ENCODE peak calls at places on chromosome 3, in four cellular contexts. One of them, this sample, is unnamed.

GRCh38 chr3:193660698-193661400 is 67.8 kb downstream of the OPA1 start:
- DNase-seq in K562: peak
- DNase-seq in IMR-90: peak
- DNase-seq in GM12878: no peak
- DNase-seq in this sample: no peak

GRCh38 chr3:197478746-197479668 is 76.8 kb downstream of the BDH1 start:
- DNase-seq in GM12878: no peak
- DNase-seq in K562: no peak
- DNase-seq in IMR-90: no peak
- DNase-seq in this sample: no peak

GRCh38 chr3:53238051-53238850 is 17.6 kb downstream of the TKT start:
- DNase-seq in IMR-90: peak
- DNase-seq in GM12878: no peak
- DNase-seq in K562: no peak
- DNase-seq in this sample: no peak

GRCh38 chr3:94159062-94159726 is 96.3 kb downstream of the NSUN3 start:
- DNase-seq in IMR-90: peak
- DNase-seq in K562: peak
- DNase-seq in GM12878: no peak
- DNase-seq in this sample: no peak

GRCh38 chr3:62318752-62319569 is 54.4 kb downstream of the FEZF2 start:
- DNase-seq in K562: no peak
- DNase-seq in IMR-90: peak
- DNase-seq in GM12878: no peak
- DNase-seq in this sample: peak

GRCh38 chr3:175456496-175456895 is 597.4 kb downstream of the NAALADL2 start:
- DNase-seq in K562: no peak
- DNase-seq in IMR-90: peak
- DNase-seq in GM12878: no peak
- DNase-seq in this sample: no peak

GRCh38 chr3:156532730-156533129 is 22.2 kb downstream of the SSR3 start:
- DNase-seq in K562: no peak
- DNase-seq in IMR-90: no peak
- DNase-seq in GM12878: no peak
- DNase-seq in this sample: no peak

GRCh38 chr3:7444886-7445285 is 584.0 kb downstream of the GRM7 start:
- DNase-seq in GM12878: no peak
- DNase-seq in IMR-90: no peak
- DNase-seq in K562: no peak
- DNase-seq in this sample: no peak

GRCh38 chr3:61634678-61635077 is 73.3 kb downstream of the PTPRG start:
- DNase-seq in K562: no peak
- DNase-seq in GM12878: no peak
- DNase-seq in IMR-90: peak
- DNase-seq in this sample: no peak

GRCh38 chr3:9248232-9249191 is 934 bp downstream of the SRGAP3 start:
- DNase-seq in GM12878: no peak
- DNase-seq in K562: no peak
- DNase-seq in IMR-90: no peak
- DNase-seq in this sample: no peak

GRCh38 chr3:76010252-76010651 is 224.9 kb upstream of the ZNF717 start:
- DNase-seq in GM12878: no peak
- DNase-seq in IMR-90: no peak
- DNase-seq in K562: no peak
- DNase-seq in this sample: no peak

GRCh38 chr3:150078983-150079739 is 108.5 kb upstream of the PFN2 start:
- DNase-seq in GM12878: no peak
- DNase-seq in IMR-90: peak
- DNase-seq in K562: no peak
- DNase-seq in this sample: no peak

GRCh38 chr3:30461311-30461710 is 145.1 kb upstream of the TGFBR2 start:
- DNase-seq in IMR-90: no peak
- DNase-seq in K562: no peak
- DNase-seq in GM12878: no peak
- DNase-seq in this sample: no peak

GRCh38 chr3:58518304-58518789 is 18.6 kb downstream of the ACOX2 start:
- DNase-seq in K562: no peak
- DNase-seq in IMR-90: no peak
- DNase-seq in GM12878: no peak
- DNase-seq in this sample: no peak

GRCh38 chr3:192645437-192645836 is 81.9 kb downstream of the FGF12 start:
- DNase-seq in IMR-90: no peak
- DNase-seq in GM12878: no peak
- DNase-seq in K562: no peak
- DNase-seq in this sample: no peak

GRCh38 chr3:151630938-151631417 is 102.7 kb upstream of the AADACL2 start:
- DNase-seq in GM12878: no peak
- DNase-seq in IMR-90: peak
- DNase-seq in K562: peak
- DNase-seq in this sample: no peak

GRCh38 chr3:128217702-128218475 is 64.6 kb downstream of the EEFSEC start:
- DNase-seq in K562: no peak
- DNase-seq in IMR-90: peak
- DNase-seq in GM12878: peak
- DNase-seq in this sample: no peak

GRCh38 chr3:158783051-158783450 is 18.8 kb upstream of the MFSD1 start:
- DNase-seq in GM12878: no peak
- DNase-seq in K562: no peak
- DNase-seq in IMR-90: no peak
- DNase-seq in this sample: no peak

GRCh38 chr3:112308151-112308911 is 14.3 kb upstream of the SLC9C1 start:
- DNase-seq in IMR-90: peak
- DNase-seq in GM12878: no peak
- DNase-seq in K562: no peak
- DNase-seq in this sample: no peak

GRCh38 chr3:126544596-126545281 is 14.0 kb downstream of the C3orf22 start:
- DNase-seq in GM12878: no peak
- DNase-seq in IMR-90: no peak
- DNase-seq in K562: no peak
- DNase-seq in this sample: no peak

GRCh38 chr3:130093741-130094391 is 12.2 kb downstream of the ALG1L2 start:
- DNase-seq in IMR-90: no peak
- DNase-seq in K562: peak
- DNase-seq in GM12878: peak
- DNase-seq in this sample: no peak

GRCh38 chr3:165383381-165383780 is 187.2 kb upstream of the SLITRK3 start:
- DNase-seq in IMR-90: no peak
- DNase-seq in K562: no peak
- DNase-seq in GM12878: no peak
- DNase-seq in this sample: no peak

GRCh38 chr3:193590088-193590856 is 2.7 kb upstream of the OPA1 start:
- DNase-seq in GM12878: no peak
- DNase-seq in K562: peak
- DNase-seq in IMR-90: peak
- DNase-seq in this sample: no peak

GRCh38 chr3:2099779-2100191 is 1.1 kb downstream of the CNTN4 start:
- DNase-seq in IMR-90: no peak
- DNase-seq in GM12878: no peak
- DNase-seq in K562: no peak
- DNase-seq in this sample: no peak

GRCh38 chr3:3798641-3799113 is 554 bp upstream of the LRRN1 start:
- DNase-seq in K562: no peak
- DNase-seq in IMR-90: no peak
- DNase-seq in GM12878: no peak
- DNase-seq in this sample: peak

GRCh38 chr3:170705136-170705535 is 119.3 kb upstream of the SLC7A14 start:
- DNase-seq in K562: no peak
- DNase-seq in IMR-90: no peak
- DNase-seq in GM12878: no peak
- DNase-seq in this sample: no peak

GRCh38 chr3:132256984-132257383 is 60.2 kb upstream of the ACP3 start:
- DNase-seq in GM12878: no peak
- DNase-seq in K562: no peak
- DNase-seq in IMR-90: peak
- DNase-seq in this sample: no peak

GRCh38 chr3:128317698-128318231 is 148.9 kb downstream of the DNAJB8 start:
- DNase-seq in K562: no peak
- DNase-seq in IMR-90: no peak
- DNase-seq in GM12878: no peak
- DNase-seq in this sample: peak

GRCh38 chr3:129560269-129560787 is 17.4 kb downstream of the H1-8 start:
- DNase-seq in IMR-90: peak
- DNase-seq in K562: no peak
- DNase-seq in GM12878: no peak
- DNase-seq in this sample: no peak

GRCh38 chr3:52217409-52217805 is 8.0 kb downstream of the TLR9 start:
- DNase-seq in GM12878: no peak
- DNase-seq in IMR-90: no peak
- DNase-seq in K562: no peak
- DNase-seq in this sample: no peak

GRCh38 chr3:81645248-81645647 is 116.2 kb downstream of the GBE1 start:
- DNase-seq in K562: no peak
- DNase-seq in GM12878: no peak
- DNase-seq in IMR-90: no peak
- DNase-seq in this sample: no peak

GRCh38 chr3:67655364-67656121 is 1.1 kb upstream of the SUCLG2 start:
- DNase-seq in GM12878: peak
- DNase-seq in IMR-90: no peak
- DNase-seq in K562: no peak
- DNase-seq in this sample: no peak

GRCh38 chr3:151012753-151013152 is 40.2 kb upstream of the CLRN1 start:
- DNase-seq in IMR-90: no peak
- DNase-seq in K562: no peak
- DNase-seq in GM12878: no peak
- DNase-seq in this sample: no peak

GRCh38 chr3:22106213-22106867 is 355.3 kb upstream of the ZNF385D start:
- DNase-seq in K562: no peak
- DNase-seq in IMR-90: no peak
- DNase-seq in GM12878: no peak
- DNase-seq in this sample: no peak

GRCh38 chr3:18127181-18127863 is 297.8 kb downstream of the SATB1 start:
- DNase-seq in K562: no peak
- DNase-seq in GM12878: peak
- DNase-seq in IMR-90: no peak
- DNase-seq in this sample: no peak

GRCh38 chr3:118628704-118629341 is 405.8 kb downstream of the IGSF11 start:
- DNase-seq in IMR-90: peak
- DNase-seq in K562: peak
- DNase-seq in GM12878: peak
- DNase-seq in this sample: peak

GRCh38 chr3:66153961-66154923 is 66.6 kb upstream of the SLC25A26 start:
- DNase-seq in K562: no peak
- DNase-seq in IMR-90: peak
- DNase-seq in GM12878: no peak
- DNase-seq in this sample: no peak

GRCh38 chr3:35322070-35322469 is 317.3 kb upstream of the ARPP21 start:
- DNase-seq in IMR-90: no peak
- DNase-seq in GM12878: no peak
- DNase-seq in K562: no peak
- DNase-seq in this sample: no peak

GRCh38 chr3:191070201-191070600 is 128.8 kb upstream of the OSTN start:
- DNase-seq in IMR-90: peak
- DNase-seq in K562: no peak
- DNase-seq in GM12878: no peak
- DNase-seq in this sample: no peak

GRCh38 chr3:164194842-164195241 is 883.5 kb downstream of the SI start:
- DNase-seq in K562: no peak
- DNase-seq in IMR-90: no peak
- DNase-seq in GM12878: no peak
- DNase-seq in this sample: no peak

GRCh38 chr3:178434206-178434805 is 101.9 kb upstream of the KCNMB2 start:
- DNase-seq in GM12878: no peak
- DNase-seq in K562: no peak
- DNase-seq in IMR-90: no peak
- DNase-seq in this sample: no peak

GRCh38 chr3:178439504-178439903 is 96.7 kb upstream of the KCNMB2 start:
- DNase-seq in K562: peak
- DNase-seq in GM12878: no peak
- DNase-seq in IMR-90: peak
- DNase-seq in this sample: no peak

GRCh38 chr3:178435575-178435974 is 100.7 kb upstream of the KCNMB2 start:
- DNase-seq in K562: no peak
- DNase-seq in IMR-90: no peak
- DNase-seq in GM12878: no peak
- DNase-seq in this sample: no peak

GRCh38 chr3:178436773-178437172 is 99.5 kb upstream of the KCNMB2 start:
- DNase-seq in IMR-90: peak
- DNase-seq in GM12878: no peak
- DNase-seq in K562: peak
- DNase-seq in this sample: no peak
- TF ChIP-seq CHD1 in IMR-90: no peak
- TF ChIP-seq CHD1 in GM12878: no peak
- TF ChIP-seq CHD1 in K562: no peak
- TF ChIP-seq CHD1 in this sample: no peak

GRCh38 chr3:13827699-13828098 is 52.2 kb downstream of the WNT7A start:
- DNase-seq in GM12878: no peak
- DNase-seq in IMR-90: no peak
- DNase-seq in K562: no peak
- DNase-seq in this sample: no peak
- TF ChIP-seq CHD1 in GM12878: no peak
- TF ChIP-seq CHD1 in IMR-90: no peak
- TF ChIP-seq CHD1 in K562: no peak
- TF ChIP-seq CHD1 in this sample: no peak

GRCh38 chr3:42556089-42556632 is 25.6 kb downstream of the SEC22C start:
- DNase-seq in GM12878: no peak
- DNase-seq in IMR-90: no peak
- DNase-seq in K562: no peak
- DNase-seq in this sample: no peak

GRCh38 chr3:42562047-42562907 is 19.5 kb downstream of the SEC22C start:
- DNase-seq in IMR-90: peak
- DNase-seq in GM12878: no peak
- DNase-seq in K562: no peak
- DNase-seq in this sample: no peak

GRCh38 chr3:42552830-42553229 is 28.9 kb downstream of the SEC22C start:
- DNase-seq in K562: no peak
- DNase-seq in IMR-90: no peak
- DNase-seq in GM12878: no peak
- DNase-seq in this sample: no peak

DNA sequence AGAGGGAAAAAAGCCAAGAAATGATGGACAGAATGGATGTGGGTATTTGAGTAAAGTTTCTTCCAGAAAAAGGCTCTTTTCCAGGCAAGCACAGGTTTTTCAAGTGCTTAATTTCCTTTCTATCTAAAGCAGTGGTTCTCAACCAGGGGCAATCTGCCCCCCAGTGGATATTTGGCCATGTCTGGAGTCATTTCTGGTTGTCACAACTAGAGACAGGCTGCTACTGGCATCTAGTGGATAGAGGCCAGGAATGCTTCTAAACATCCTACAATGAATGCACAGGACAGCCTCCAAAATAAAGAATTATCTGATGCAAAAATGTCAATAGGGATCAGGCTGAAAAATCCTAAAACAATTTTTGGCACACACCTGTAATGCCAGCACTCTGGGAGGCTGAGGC is 23.9 kb downstream of the SEC22C start:
- DNase-seq in K562: no peak
- DNase-seq in IMR-90: no peak
- DNase-seq in GM12878: no peak
- DNase-seq in this sample: no peak
- TF ChIP-seq CHD1 in K562: no peak
- TF ChIP-seq CHD1 in IMR-90: no peak
- TF ChIP-seq CHD1 in GM12878: no peak
- TF ChIP-seq CHD1 in this sample: no peak

GRCh38 chr3:155096303-155097008 is 16.3 kb downstream of the MME start:
- DNase-seq in IMR-90: no peak
- DNase-seq in GM12878: no peak
- DNase-seq in K562: no peak
- DNase-seq in this sample: no peak
- TF ChIP-seq CHD1 in IMR-90: no peak
- TF ChIP-seq CHD1 in GM12878: no peak
- TF ChIP-seq CHD1 in K562: no peak
- TF ChIP-seq CHD1 in this sample: no peak